ENCODE peak calls at places on chromosomes 11 and 22, in seven cellular contexts. W is stomach, O is HepG2, G is A549, L is adrenal gland, A is tibial nerve, F is transverse colon. C is an unnamed sample.

GRCh38 chr22:44202261-44202789 is 21.6 kb downstream of the PARVG start:
- DNase-seq in G (no peak), A (no peak), O (no peak), L (no peak), F (no peak), W (no peak), C (no peak)

GRCh38 chr22:48794906-48795305 is 1032.8 kb downstream of the BRD1 start:
- DNase-seq in W (no peak), O (no peak), G (no peak), L (no peak), F (no peak), A (no peak), C (no peak)

GRCh38 chr11:116420770-116421528 is 351.8 kb downstream of the BUD13 start:
- DNase-seq in G (peak), L (no peak), W (peak), O (no peak), F (no peak), A (no peak), C (no peak)

GRCh38 chr11:75793966-75794365 is 21.0 kb upstream of the UVRAG start:
- DNase-seq in G (no peak), F (no peak), L (peak), A (no peak), W (no peak), O (no peak), C (no peak)

GRCh38 chr11:85736121-85736520 is 50.1 kb upstream of the CCDC89 start:
- DNase-seq in W (no peak), G (no peak), F (no peak), O (no peak), A (no peak), L (no peak), C (no peak)

GRCh38 chr11:64353101-64353738 is 5.7 kb upstream of the RPS6KA4 start:
- DNase-seq in W (no peak), F (no peak), G (no peak), L (no peak), A (no peak), O (no peak), C (no peak)

GRCh38 chr11:29914203-29914930 is 102.5 kb downstream of the KCNA4 start:
- DNase-seq in L (peak), G (no peak), O (no peak), A (no peak), F (no peak), W (no peak), C (no peak)

GRCh38 chr11:10876168-10876567 is 18.3 kb upstream of the ZBED5 start:
- DNase-seq in A (no peak), L (no peak), F (no peak), G (no peak), W (no peak), O (no peak), C (no peak)

GRCh38 chr22:32144875-32145274 is 14.2 kb downstream of the C22orf42 start:
- DNase-seq in O (no peak), L (no peak), F (no peak), G (no peak), A (no peak), W (no peak), C (no peak)

GRCh38 chr11:75782540-75783263 is 14.1 kb downstream of the DGAT2 start:
- DNase-seq in F (no peak), L (no peak), G (no peak), W (no peak), A (no peak), O (peak), C (no peak)

GRCh38 chr11:46675288-46675851 is 25.0 kb downstream of the ARHGAP1 start:
- DNase-seq in F (peak), W (peak), O (peak), A (peak), L (peak), G (peak), C (peak)

GRCh38 chr11:64073542-64073941 is 37.8 kb downstream of the FLRT1 start:
- DNase-seq in A (no peak), G (no peak), O (no peak), F (no peak), L (no peak), W (no peak), C (no peak)

GRCh38 chr22:28594784-28595324 is 84.8 kb downstream of the TTC28 start:
- DNase-seq in G (peak), L (no peak), W (no peak), A (no peak), F (no peak), O (peak), C (no peak)

GRCh38 chr11:124113890-124114289 is 1.4 kb upstream of the VWA5A start:
- DNase-seq in O (no peak), A (no peak), L (no peak), W (no peak), F (peak), G (no peak), C (no peak)

GRCh38 chr22:37929390-37929789 is 23.3 kb downstream of the MICALL1 start:
- DNase-seq in O (no peak), G (no peak), A (no peak), F (no peak), L (no peak), W (peak), C (no peak)

GRCh38 chr11:20029193-20029592 is 131.1 kb downstream of the DBX1 start:
- DNase-seq in F (no peak), L (no peak), W (no peak), O (no peak), G (no peak), A (no peak), C (no peak)

GRCh38 chr11:6022954-6023353 is 7.6 kb downstream of the OR56A1 start:
- DNase-seq in A (peak), F (no peak), W (no peak), G (peak), O (peak), L (peak), C (no peak)

GRCh38 chr11:10461276-10461790 is 6.3 kb downstream of the AMPD3 start:
- DNase-seq in A (no peak), O (no peak), F (no peak), W (no peak), G (no peak), L (no peak), C (no peak)

DNA sequence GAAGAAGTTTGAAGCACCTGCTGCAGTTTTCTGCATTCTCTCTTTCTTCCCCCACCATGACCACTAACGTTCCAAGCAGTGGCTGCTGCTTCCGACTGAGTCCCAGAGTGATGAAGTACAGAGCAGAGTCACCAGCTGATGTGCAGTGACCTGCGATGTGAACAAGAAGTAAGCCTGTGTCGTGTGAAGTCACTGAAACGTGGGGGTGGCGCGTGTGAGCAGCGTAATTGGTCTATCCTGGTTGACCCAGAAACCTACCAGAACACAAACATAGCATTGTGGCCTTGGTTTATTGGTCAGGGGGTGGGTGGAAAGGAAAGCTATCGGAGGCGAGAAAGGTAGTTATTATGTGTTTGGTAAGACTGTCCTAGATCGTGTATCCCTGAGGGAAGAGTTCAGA is 3.5 kb downstream of the KRTAP5-7 start:
- DNase-seq in F (no peak), L (no peak), G (no peak), O (no peak), W (no peak), A (no peak), C (peak)
- TF ChIP-seq POLR2A in F (no peak), L (no peak), G (no peak), O (no peak), W (no peak), A (no peak), C (no peak)

GRCh38 chr22:20927940-20928572 is 10.8 kb downstream of the CRKL start:
- DNase-seq in A (no peak), W (no peak), O (no peak), F (no peak), G (no peak), L (no peak), C (no peak)

GRCh38 chr22:20930004-20930403 is 12.8 kb downstream of the CRKL start:
- DNase-seq in O (no peak), A (no peak), L (no peak), G (no peak), F (no peak), W (no peak), C (no peak)

GRCh38 chr22:20928573-20928967 is 11.4 kb downstream of the CRKL start:
- DNase-seq in W (no peak), G (no peak), A (no peak), O (no peak), L (no peak), F (no peak), C (no peak)

GRCh38 chr22:20933910-20934309 is 16.7 kb downstream of the CRKL start:
- DNase-seq in G (no peak), A (no peak), L (no peak), W (no peak), F (no peak), O (no peak), C (no peak)

GRCh38 chr22:20931126-20931654 is 14.0 kb downstream of the CRKL start:
- DNase-seq in A (no peak), L (no peak), O (no peak), G (no peak), W (no peak), F (no peak), C (no peak)
- TF ChIP-seq POLR2A in A (no peak), L (no peak), O (no peak), G (no peak), W (no peak), F (no peak), C (no peak)

GRCh38 chr22:39520054-39520873 is at the start of gene ATF4:
- DNase-seq in A (peak), F (peak), W (peak), G (peak), L (peak), O (peak), C (peak)

GRCh38 chr22:39518124-39518786 is 2.1 kb upstream of the ATF4 start:
- DNase-seq in F (no peak), A (no peak), L (no peak), G (no peak), O (no peak), W (no peak), C (no peak)

GRCh38 chr22:39517470-39517869 is 2.9 kb upstream of the ATF4 start:
- DNase-seq in G (no peak), F (no peak), A (no peak), L (no peak), W (no peak), O (no peak), C (no peak)

GRCh38 chr22:39519681-39520053 is 695 bp upstream of the ATF4 start:
- DNase-seq in L (no peak), W (peak), F (peak), O (peak), A (peak), G (peak), C (peak)

GRCh38 chr22:39518996-39519680 is 1.2 kb upstream of the ATF4 start:
- DNase-seq in G (no peak), A (no peak), L (peak), F (peak), W (no peak), O (no peak), C (no peak)
- TF ChIP-seq POLR2A in G (no peak), A (no peak), L (no peak), F (no peak), W (no peak), O (no peak), C (no peak)

GRCh38 chr11:71239581-71239980 is 12.8 kb downstream of the SHANK2 start:
- DNase-seq in G (no peak), L (no peak), A (no peak), F (no peak), O (no peak), W (no peak), C (peak)

GRCh38 chr11:71238941-71239340 is 13.4 kb downstream of the SHANK2 start:
- DNase-seq in O (no peak), L (no peak), G (no peak), F (no peak), W (no peak), A (no peak), C (peak)

GRCh38 chr11:71240061-71240690 is 12.2 kb downstream of the SHANK2 start:
- DNase-seq in L (no peak), O (no peak), F (no peak), A (no peak), G (no peak), W (no peak), C (no peak)

GRCh38 chr11:71241721-71242259 is 10.6 kb downstream of the SHANK2 start:
- DNase-seq in W (no peak), G (no peak), A (no peak), L (no peak), F (no peak), O (no peak), C (no peak)

GRCh38 chr11:71240865-71241691 is 11.3 kb downstream of the SHANK2 start:
- DNase-seq in A (peak), F (peak), L (peak), O (peak), G (peak), W (peak), C (peak)
- TF ChIP-seq POLR2A in A (no peak), F (no peak), L (no peak), O (peak), G (no peak), W (no peak), C (no peak)

GRCh38 chr11:1078191-1078601 is 3.5 kb downstream of the MUC2 start:
- DNase-seq in L (no peak), F (no peak), O (no peak), W (no peak), G (no peak), A (no peak), C (no peak)

GRCh38 chr11:1075341-1075911 is 752 bp downstream of the MUC2 start:
- DNase-seq in O (no peak), L (no peak), F (no peak), W (no peak), G (no peak), A (no peak), C (no peak)

GRCh38 chr11:1077417-1078119 is 2.9 kb downstream of the MUC2 start:
- DNase-seq in G (no peak), L (no peak), A (no peak), W (no peak), O (no peak), F (no peak), C (no peak)

GRCh38 chr11:1076061-1076665 is 1.5 kb downstream of the MUC2 start:
- DNase-seq in W (no peak), L (no peak), F (no peak), G (no peak), O (no peak), A (no peak), C (no peak)

GRCh38 chr11:1077033-1077416 is 2.4 kb downstream of the MUC2 start:
- DNase-seq in A (no peak), G (no peak), O (no peak), L (no peak), W (no peak), F (no peak), C (no peak)
- TF ChIP-seq POLR2A in A (no peak), G (no peak), O (no peak), L (no peak), W (no peak), F (no peak), C (no peak)

GRCh38 chr22:19814428-19814827 is 40.2 kb downstream of the GNB1L start:
- DNase-seq in A (no peak), L (peak), G (no peak), O (no peak), W (peak), F (no peak), C (no peak)

GRCh38 chr22:19816372-19817119 is 38.1 kb downstream of the GNB1L start:
- DNase-seq in F (no peak), O (no peak), W (peak), L (peak), G (no peak), A (no peak), C (peak)

GRCh38 chr22:19815823-19816290 is 38.8 kb downstream of the GNB1L start:
- DNase-seq in A (no peak), O (no peak), W (peak), F (no peak), L (no peak), G (no peak), C (no peak)

GRCh38 chr22:19812910-19813309 is 41.8 kb downstream of the GNB1L start:
- DNase-seq in W (peak), L (peak), F (no peak), G (no peak), O (no peak), A (no peak), C (no peak)

GRCh38 chr22:19815093-19815822 is 39.4 kb downstream of the GNB1L start:
- DNase-seq in W (peak), O (no peak), F (no peak), G (no peak), L (peak), A (no peak), C (peak)
- TF ChIP-seq POLR2A in W (no peak), O (no peak), F (no peak), G (no peak), L (no peak), A (no peak), C (no peak)

DNA sequence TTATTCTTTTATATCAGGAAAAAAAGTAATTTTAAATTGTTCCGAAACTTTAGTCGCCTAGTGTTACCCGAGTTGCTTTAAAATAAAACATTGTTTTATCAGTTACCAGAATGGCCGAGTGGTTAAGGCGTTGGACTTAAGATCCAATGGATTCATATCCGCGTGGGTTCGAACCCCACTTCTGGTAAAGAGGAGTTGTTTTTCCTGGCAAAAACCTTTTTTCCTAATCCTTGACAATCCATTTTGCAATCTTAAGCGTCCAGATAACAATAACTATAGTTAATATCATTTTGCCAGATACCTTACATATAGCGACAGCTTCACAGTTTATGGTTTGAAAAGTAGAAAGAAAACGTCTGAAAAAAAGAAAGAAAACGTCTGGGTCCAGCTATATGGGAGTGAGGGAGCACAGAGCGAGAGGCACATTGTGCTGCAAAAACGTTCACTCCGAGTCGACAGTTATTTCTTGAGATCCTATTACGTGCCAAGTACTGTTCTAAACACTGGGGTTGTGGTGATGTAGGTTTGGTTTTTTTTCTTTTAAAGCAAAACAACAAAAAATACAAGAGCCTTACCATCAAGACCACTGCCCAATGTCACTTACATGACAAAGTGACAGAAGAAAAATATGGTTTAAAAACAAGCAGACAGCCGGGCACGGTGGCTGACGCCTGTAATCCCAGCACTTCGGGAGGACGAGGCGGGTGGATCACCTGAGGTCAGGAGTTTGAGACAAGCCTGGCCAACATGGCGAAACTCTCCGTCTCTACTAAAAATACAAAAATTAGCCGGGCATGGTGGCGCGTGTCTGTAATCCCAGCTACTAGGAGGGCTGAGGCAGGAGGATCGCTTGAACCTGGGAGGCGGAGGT is 40.5 kb downstream of the OR4D9 start:
- DNase-seq in F (no peak), L (peak), G (peak), O (peak), W (no peak), A (peak), C (peak)
- TF ChIP-seq POLR2A in F (no peak), L (no peak), G (no peak), O (no peak), W (no peak), A (no peak), C (no peak)